ENCODE peak calls at places on chromosomes 7 and 10, in six cellular contexts. B is PC-9; N is CD4-positive, alpha-beta T cell; E is suprapubic skin; D is cardiac fibroblast; L is AG04449. O is an unnamed sample.
A peak's percentile ranks its signal among the peaks of the same experiment; 100 is the strongest.

GRCh38 chr7:134070673-134071072 is 56.5 kb upstream of the LRGUK start:
- DNase-seq in E (no peak), D (no peak), L (no peak), N (no peak), B (no peak), O (no peak)

GRCh38 chr7:83365746-83366145 is 203.1 kb upstream of the PCLO start:
- DNase-seq in D (peak; percentile 5), B (no peak), E (no peak), N (no peak), L (no peak), O (no peak)

GRCh38 chr10:10804998-10805737 is 212.5 kb upstream of the CELF2 start:
- DNase-seq in D (peak; percentile 67), B (peak; percentile 90), N (no peak), E (no peak), L (no peak), O (no peak)

GRCh38 chr7:71488308-71488707 is 356.4 kb downstream of the GALNT17 start:
- DNase-seq in B (no peak), D (peak; percentile 26), E (no peak), L (no peak), N (no peak), O (no peak)

GRCh38 chr7:22851140-22851539 is 28.5 kb upstream of the TOMM7 start:
- DNase-seq in N (no peak), B (peak; percentile 61), E (no peak), D (no peak), L (no peak), O (no peak)

GRCh38 chr7:128167316-128167691 is 73.8 kb upstream of the LEP start:
- DNase-seq in E (no peak), L (peak; percentile 14), D (peak; percentile 53), N (no peak), B (peak; percentile 65), O (peak; percentile 14)

GRCh38 chr7:127409629-127410028 is 17.1 kb upstream of the ZNF800 start:
- DNase-seq in B (no peak), N (no peak), D (peak; percentile 24), E (no peak), L (no peak), O (no peak)

GRCh38 chr7:139439375-139439774 is 44.1 kb downstream of the KLRG2 start:
- DNase-seq in N (no peak), L (no peak), B (no peak), E (peak; percentile 55), D (no peak), O (no peak)

GRCh38 chr10:119680668-119681070 is 29.5 kb downstream of the BAG3 start:
- DNase-seq in L (no peak), D (peak; percentile 36), N (no peak), E (no peak), B (peak; percentile 67), O (no peak)

GRCh38 chr10:34235164-34235832 is 579.8 kb downstream of the PARD3 start:
- DNase-seq in E (no peak), D (peak; percentile 22), L (no peak), N (no peak), B (no peak), O (no peak)

GRCh38 chr10:119620771-119621384 is 24.1 kb upstream of the TIAL1 start:
- DNase-seq in N (no peak), B (no peak), E (no peak), L (no peak), D (no peak), O (no peak)

GRCh38 chr7:46681865-46682503 is 760.9 kb upstream of the IGFBP3 start:
- DNase-seq in D (peak; percentile 41), B (no peak), E (no peak), N (no peak), L (no peak), O (no peak)

GRCh38 chr10:77899080-77899477 is 27.5 kb downstream of the DLG5 start:
- DNase-seq in L (peak; percentile 12), N (no peak), B (peak; percentile 86), E (no peak), D (peak; percentile 64), O (no peak)

GRCh38 chr10:55500931-55501559 is 700.0 kb upstream of the PCDH15 start:
- DNase-seq in N (no peak), B (no peak), L (no peak), E (no peak), D (peak; percentile 13), O (peak; percentile 33)

GRCh38 chr7:54969190-54969967 is 49.4 kb upstream of the EGFR start:
- DNase-seq in D (no peak), N (no peak), L (no peak), E (no peak), B (peak; percentile 70), O (no peak)

GRCh38 chr7:123115331-123115730 is 84.4 kb downstream of the SLC13A1 start:
- DNase-seq in D (no peak), B (no peak), L (no peak), E (no peak), N (no peak), O (no peak)

GRCh38 chr10:116771891-116772290 is 29.5 kb upstream of the HSPA12A start:
- DNase-seq in E (peak; percentile 68), D (no peak), L (no peak), N (no peak), B (no peak), O (no peak)

GRCh38 chr10:73997479-73997805 is 474 bp upstream of the VCL start:
- DNase-seq in B (no peak), D (no peak), N (peak; percentile 64), E (no peak), L (no peak), O (no peak)

GRCh38 chr7:29035044-29035740 is 77.1 kb upstream of the TRIL start:
- DNase-seq in L (no peak), N (no peak), D (peak; percentile 75), E (no peak), B (peak; percentile 92), O (no peak)

GRCh38 chr7:20327047-20327446 is 3.7 kb upstream of the ITGB8 start:
- DNase-seq in D (peak; percentile 60), B (peak; percentile 66), L (no peak), E (no peak), N (no peak), O (no peak)

GRCh38 chr7:128830231-128831177 is at the start of gene FLNC:
- DNase-seq in E (no peak), N (no peak), D (peak; percentile 73), B (no peak), L (no peak), O (peak; percentile 34)

GRCh38 chr7:107387077-107387476 is 82.8 kb upstream of the GPR22 start:
- DNase-seq in E (no peak), D (peak; percentile 58), L (no peak), N (no peak), B (no peak), O (no peak)

GRCh38 chr10:12965571-12965970 is 35.9 kb downstream of the CCDC3 start:
- DNase-seq in E (no peak), D (no peak), N (no peak), B (no peak), L (no peak), O (no peak)

GRCh38 chr7:50418526-50418925 is 31.6 kb downstream of the FIGNL1 start:
- DNase-seq in L (no peak), E (no peak), B (no peak), D (no peak), N (no peak), O (no peak)
- TF ChIP-seq CTCF in L (no peak), E (no peak), B (no peak), D (no peak), N (no peak), O (no peak)

GRCh38 chr10:50420166-50420565 is 168.8 kb upstream of the ASAH2 start:
- DNase-seq in E (no peak), B (no peak), L (no peak), D (no peak), N (no peak), O (no peak)

GRCh38 chr10:50419091-50419490 is 167.8 kb upstream of the ASAH2 start:
- DNase-seq in B (no peak), E (no peak), D (no peak), L (no peak), N (no peak), O (no peak)

GRCh38 chr10:50422259-50422658 is 170.9 kb upstream of the ASAH2 start:
- DNase-seq in L (no peak), B (no peak), D (no peak), E (no peak), N (no peak), O (no peak)

GRCh38 chr10:50419756-50420155 is 168.4 kb upstream of the ASAH2 start:
- DNase-seq in B (no peak), D (no peak), L (no peak), E (no peak), N (no peak), O (no peak)

DNA sequence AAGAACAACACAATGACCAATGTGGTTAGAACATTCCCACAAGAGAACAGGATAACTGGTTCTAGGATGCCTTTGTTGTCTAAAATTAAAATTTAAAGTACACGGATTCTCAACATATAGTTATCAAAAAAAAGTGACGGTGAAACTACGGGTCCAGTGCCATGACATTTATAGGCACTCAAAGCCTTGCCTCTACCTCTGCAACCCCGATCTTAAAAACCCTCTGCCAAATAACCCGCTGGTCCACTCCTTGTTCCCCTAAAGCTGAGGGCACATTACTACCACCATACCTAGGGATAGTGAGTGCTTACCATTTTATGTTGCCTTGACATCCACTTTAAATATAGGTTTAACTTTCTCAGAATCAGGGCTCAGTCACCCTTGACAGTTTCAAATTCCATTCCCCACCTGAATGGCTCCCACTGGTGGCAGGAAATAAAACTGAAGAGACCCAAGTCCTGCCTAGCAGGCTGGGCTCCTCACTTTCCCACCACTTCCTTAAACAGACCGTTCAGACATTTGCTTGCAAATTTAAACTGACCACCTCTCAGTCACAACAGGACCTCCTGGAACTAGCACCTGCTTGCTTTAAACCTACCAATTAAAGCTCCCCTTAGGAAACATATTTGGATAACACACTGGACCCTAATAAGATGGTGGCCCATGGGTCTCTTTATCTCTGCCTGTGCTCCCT is 169.9 kb upstream of the ASAH2 start:
- DNase-seq in B (peak; percentile 51), L (no peak), D (peak; percentile 59), N (no peak), E (no peak), O (no peak)
- TF ChIP-seq CTCF in B (peak; percentile 73), L (peak; percentile 54), D (peak; percentile 84), N (peak; percentile 67), E (peak; percentile 66), O (peak; percentile 70)

DNA sequence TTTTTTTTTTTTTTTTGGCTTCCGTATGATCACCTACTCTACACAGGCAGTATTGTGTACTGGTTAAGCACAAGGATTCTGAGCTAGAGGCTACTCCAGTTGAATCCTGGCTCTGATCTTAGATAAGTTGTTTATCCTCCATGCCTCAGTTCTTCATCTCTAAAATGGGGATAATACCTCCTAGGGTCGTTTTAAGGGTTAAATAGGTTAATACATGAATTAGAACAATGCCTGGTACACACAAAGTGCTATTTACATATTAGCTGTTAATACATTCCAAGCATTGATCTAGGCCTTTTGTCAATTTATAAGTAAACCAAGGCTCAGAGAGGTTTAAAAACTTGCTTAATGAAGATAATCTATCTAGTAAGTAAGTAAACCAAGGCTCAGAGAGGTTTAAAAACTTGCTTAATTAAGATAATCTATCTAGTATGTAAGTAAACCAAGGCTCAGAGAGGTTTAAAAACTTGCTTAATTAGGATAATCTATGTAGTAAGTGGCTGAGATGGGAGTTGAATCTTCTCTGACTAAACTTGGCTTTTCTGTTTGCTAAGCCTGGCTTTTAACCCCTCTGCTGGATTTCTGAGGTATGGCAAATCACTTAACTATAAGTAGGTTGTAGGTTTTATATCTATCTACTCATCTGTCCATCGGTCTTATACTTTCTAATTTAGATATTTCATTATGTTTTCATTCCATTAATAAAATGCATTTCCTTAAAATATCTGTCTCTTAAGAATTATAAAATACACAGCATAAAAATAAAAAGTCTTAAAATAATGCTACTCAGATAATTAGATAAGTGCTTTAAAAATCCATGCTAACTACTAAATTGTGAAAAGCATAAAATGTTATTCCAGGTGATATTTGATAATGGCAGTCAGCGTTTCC is 59.2 kb downstream of the ST7 start:
- DNase-seq in D (peak; percentile 58), E (no peak), B (no peak), L (no peak), N (no peak), O (no peak)
- TF ChIP-seq CTCF in D (peak; percentile 65), E (peak; percentile 11), B (peak; percentile 51), L (no peak), N (peak; percentile 54), O (peak; percentile 56)

GRCh38 chr7:50962962-50963374 is 180.3 kb upstream of the GRB10 start:
- DNase-seq in N (no peak), B (peak; percentile 95), D (peak; percentile 76), E (no peak), L (no peak), O (no peak)
- TF ChIP-seq CTCF in N (no peak), B (no peak), D (peak; percentile 13), E (no peak), L (no peak), O (no peak)